ENCODE peak calls at places on chromosomes 3 and 15, in six cellular contexts. R is HepG2, T is HCT116, I is SK-N-SH, S is GM12878, N is H1. F is an unnamed sample.

GRCh38 chr3:126025116-126025729 is 56.2 kb downstream of the ROPN1B start:
- DNase-seq in T (no peak), I (no peak), R (no peak), S (no peak), N (peak), F (no peak)

GRCh38 chr3:52400275-52400793 is 44.6 kb downstream of the SEMA3G start:
- DNase-seq in T (no peak), I (no peak), S (no peak), N (no peak), R (no peak), F (no peak)

GRCh38 chr3:171028025-171028778 is 1.7 kb upstream of the SLC2A2 start:
- DNase-seq in S (no peak), T (no peak), I (peak), R (peak), N (peak), F (no peak)

GRCh38 chr3:173622156-173622555 is 224.6 kb downstream of the NLGN1 start:
- DNase-seq in I (no peak), T (no peak), S (no peak), N (no peak), R (no peak), F (peak)

GRCh38 chr15:61584410-61584809 is 355.3 kb upstream of the RORA start:
- DNase-seq in T (no peak), I (no peak), R (no peak), N (no peak), S (no peak), F (no peak)

GRCh38 chr3:28948685-28949084 is 332.2 kb upstream of the RBMS3 start:
- DNase-seq in I (no peak), T (no peak), R (no peak), N (no peak), S (no peak), F (no peak)

GRCh38 chr15:76776480-76776879 is 128.7 kb downstream of the SCAPER start:
- DNase-seq in T (no peak), I (no peak), R (no peak), S (no peak), N (no peak), F (no peak)

GRCh38 chr3:127053979-127054378 is 71.1 kb downstream of the PLXNA1 start:
- DNase-seq in R (no peak), S (no peak), T (no peak), N (no peak), I (no peak), F (no peak)

GRCh38 chr3:46812237-46812791 is 50.9 kb downstream of the MYL3 start:
- DNase-seq in T (no peak), R (no peak), N (peak), S (no peak), I (peak), F (no peak)

GRCh38 chr3:144107923-144108322 is 136.3 kb downstream of the DIPK2A start:
- DNase-seq in S (no peak), N (no peak), I (no peak), R (no peak), T (no peak), F (no peak)

GRCh38 chr15:69956417-69956816 is 141.3 kb downstream of the TLE3 start:
- DNase-seq in I (no peak), S (no peak), T (no peak), N (no peak), R (no peak), F (no peak)

DNA sequence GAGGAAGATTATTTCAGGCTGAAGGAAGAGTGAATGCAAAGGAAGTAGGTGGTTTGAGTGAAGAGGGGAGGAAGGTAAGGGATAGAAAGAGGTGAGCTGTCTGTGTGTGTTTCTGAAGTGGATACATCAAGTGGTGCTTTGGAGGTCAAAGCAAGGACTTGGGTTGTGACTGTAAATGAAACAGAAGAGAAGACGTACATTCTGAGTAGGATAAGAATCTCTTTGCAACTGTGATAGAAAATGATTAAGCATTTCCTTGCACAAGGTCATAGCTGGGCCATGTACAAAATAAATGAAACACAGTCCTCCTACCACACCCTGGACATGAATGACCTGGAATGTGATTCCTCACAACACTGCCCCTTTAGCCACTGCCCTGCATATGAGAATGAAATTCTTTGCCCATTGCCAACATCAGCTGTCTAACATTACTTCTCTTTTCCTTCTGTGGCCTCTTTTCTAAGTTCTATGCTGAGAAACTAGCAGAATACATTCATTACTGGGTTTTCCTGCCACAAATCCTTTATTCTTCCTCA is 28.3 kb upstream of the MINDY4B start:
- DNase-seq in N (no peak), I (no peak), T (no peak), S (no peak), R (no peak), F (no peak)
- H3K4me3 ChIP-seq in N (no peak), I (no peak), T (no peak), S (no peak), R (no peak), F (no peak)

DNA sequence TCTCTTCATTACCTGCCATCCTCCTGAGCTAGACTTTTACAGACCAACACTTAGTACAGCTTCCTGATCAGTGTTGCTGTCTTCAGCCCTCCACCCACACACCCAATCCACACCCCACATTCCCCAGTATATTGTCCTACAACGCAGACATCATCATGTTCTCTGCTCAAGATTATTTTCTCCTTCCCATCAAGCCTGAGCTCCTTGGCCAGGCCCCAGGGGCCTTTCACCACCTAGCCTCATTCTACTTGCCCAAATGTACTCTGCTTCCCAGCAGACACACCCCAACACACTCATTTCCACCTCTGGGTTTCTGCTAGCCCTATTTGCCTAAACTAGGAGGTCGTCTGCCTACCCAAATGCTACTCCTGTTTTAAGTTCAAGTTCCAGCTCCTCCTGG is 37.0 kb downstream of the DAPK2 start:
- DNase-seq in S (no peak), T (no peak), N (no peak), I (no peak), R (no peak), F (no peak)
- H3K9ac ChIP-seq in S (peak), T (no peak), N (no peak), I (no peak), R (no peak), F (no peak)

GRCh38 chr15:83694538-83694937 is 40.6 kb downstream of the ADAMTSL3 start:
- DNase-seq in N (no peak), T (no peak), I (no peak), R (no peak), S (no peak), F (no peak)

GRCh38 chr15:83695246-83695645 is 41.3 kb downstream of the ADAMTSL3 start:
- DNase-seq in I (no peak), S (no peak), R (no peak), N (no peak), T (no peak), F (no peak)

GRCh38 chr15:83694030-83694429 is 40.1 kb downstream of the ADAMTSL3 start:
- DNase-seq in S (no peak), I (no peak), R (no peak), N (peak), T (no peak), F (no peak)

GRCh38 chr15:83695901-83696425 is 42.0 kb downstream of the ADAMTSL3 start:
- DNase-seq in R (no peak), I (no peak), N (no peak), S (no peak), T (no peak), F (no peak)

DNA sequence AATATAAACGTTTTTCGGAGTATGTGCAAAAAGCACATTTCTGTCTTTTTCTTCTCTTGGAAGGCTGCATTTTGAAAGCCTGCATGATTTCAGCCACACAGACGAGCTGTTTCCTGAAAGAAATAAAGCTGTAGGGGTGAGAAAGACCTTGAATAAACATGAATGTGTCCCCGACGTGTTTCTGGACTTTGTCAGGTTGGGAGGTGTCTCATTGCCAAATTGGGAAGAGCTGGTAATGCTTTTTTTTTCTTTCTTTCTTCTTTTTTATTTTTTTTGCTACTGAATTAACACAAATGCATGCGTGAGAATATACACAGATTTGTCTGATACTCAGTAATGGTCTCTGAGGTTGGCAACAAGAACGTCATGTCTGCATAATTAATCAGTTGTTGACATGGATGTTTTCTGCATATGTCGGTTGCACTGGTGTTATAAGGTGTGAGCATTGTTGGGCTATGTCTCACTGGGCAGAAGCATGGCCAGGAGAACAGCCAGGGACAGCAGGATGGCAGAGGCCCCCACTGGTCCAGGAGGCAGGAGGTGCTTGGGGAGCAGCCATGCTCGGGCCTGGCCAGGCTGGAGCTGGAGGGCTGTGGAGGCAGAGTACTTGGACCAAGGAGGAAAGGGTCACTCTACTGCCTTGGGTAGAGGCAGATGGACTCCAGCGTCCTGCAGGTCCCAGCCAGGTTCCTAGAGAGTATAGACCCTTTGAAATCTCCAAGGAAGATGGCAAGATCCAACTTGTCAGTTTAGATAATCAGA is 39.1 kb downstream of the ADAMTSL3 start:
- DNase-seq in T (no peak), I (no peak), S (no peak), R (no peak), N (no peak), F (no peak)
- TF ChIP-seq POLR2AphosphoS5 in T (no peak), I (no peak), S (no peak), R (no peak), N (no peak), F (no peak)

GRCh38 chr3:156297582-156297981 is 177.2 kb downstream of the KCNAB1 start:
- DNase-seq in R (no peak), T (no peak), N (no peak), I (no peak), S (no peak), F (no peak)

GRCh38 chr3:156298014-156298413 is 177.6 kb downstream of the KCNAB1 start:
- DNase-seq in R (no peak), T (no peak), S (no peak), I (no peak), N (no peak), F (no peak)

GRCh38 chr3:156291269-156292123 is 171.1 kb downstream of the KCNAB1 start:
- DNase-seq in T (no peak), S (no peak), N (peak), I (peak), R (no peak), F (no peak)

GRCh38 chr3:156290917-156291268 is 170.5 kb downstream of the KCNAB1 start:
- DNase-seq in I (no peak), S (no peak), N (no peak), R (no peak), T (no peak), F (no peak)

GRCh38 chr3:156293566-156293965 is 173.2 kb downstream of the KCNAB1 start:
- DNase-seq in I (no peak), T (no peak), R (no peak), S (no peak), N (no peak), F (no peak)
- H3K4me3 ChIP-seq in I (peak), T (no peak), R (no peak), S (no peak), N (no peak), F (no peak)

DNA sequence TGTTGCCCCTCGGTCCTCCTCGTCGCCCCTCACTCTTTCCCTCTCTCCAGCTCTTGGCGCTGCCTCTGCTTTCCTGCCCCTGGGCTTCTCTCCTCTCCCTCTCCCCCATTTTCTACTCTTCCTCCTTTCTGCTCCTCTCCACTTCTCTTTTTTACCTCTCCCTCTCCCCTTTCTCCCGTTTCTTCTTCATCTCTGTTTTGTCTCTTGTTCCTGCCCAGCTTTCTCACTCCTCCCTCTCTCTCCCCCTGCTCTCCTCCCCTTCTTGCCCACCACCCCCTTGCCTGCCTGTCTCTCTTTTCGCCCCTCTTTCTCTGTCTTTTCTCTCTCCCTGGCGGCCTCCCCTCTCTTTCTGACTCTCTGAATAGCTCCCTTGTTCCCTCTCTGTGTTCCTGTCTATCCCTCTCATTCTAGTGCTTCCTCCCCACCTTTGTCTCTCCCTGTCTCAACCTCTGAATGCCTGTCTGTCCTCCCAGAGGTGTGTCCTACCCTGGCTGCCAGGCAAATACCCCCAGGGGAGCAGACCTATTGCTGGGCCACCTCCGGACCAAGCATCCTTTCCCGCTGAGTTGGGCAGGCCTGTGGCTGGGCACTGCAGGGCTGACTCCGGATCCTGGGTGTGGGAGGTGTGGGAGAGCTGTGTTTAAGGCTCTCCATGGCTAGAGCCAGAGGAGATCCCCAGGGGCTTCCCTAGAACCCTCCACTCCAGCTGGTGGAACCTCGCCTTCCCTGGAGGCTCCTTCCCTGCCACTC is 41.0 kb downstream of the EPHB3 start:
- DNase-seq in S (no peak), R (no peak), N (peak), T (no peak), I (peak), F (no peak)
- H3K9ac ChIP-seq in S (no peak), R (no peak), N (no peak), T (no peak), I (no peak), F (no peak)

GRCh38 chr3:70264122-70264780 is 48.2 kb downstream of the MDFIC2 start:
- DNase-seq in N (no peak), T (no peak), I (no peak), S (no peak), R (peak), F (no peak)

GRCh38 chr3:70256566-70256965 is 55.9 kb downstream of the MDFIC2 start:
- DNase-seq in R (no peak), T (no peak), S (no peak), N (no peak), I (no peak), F (no peak)

DNA sequence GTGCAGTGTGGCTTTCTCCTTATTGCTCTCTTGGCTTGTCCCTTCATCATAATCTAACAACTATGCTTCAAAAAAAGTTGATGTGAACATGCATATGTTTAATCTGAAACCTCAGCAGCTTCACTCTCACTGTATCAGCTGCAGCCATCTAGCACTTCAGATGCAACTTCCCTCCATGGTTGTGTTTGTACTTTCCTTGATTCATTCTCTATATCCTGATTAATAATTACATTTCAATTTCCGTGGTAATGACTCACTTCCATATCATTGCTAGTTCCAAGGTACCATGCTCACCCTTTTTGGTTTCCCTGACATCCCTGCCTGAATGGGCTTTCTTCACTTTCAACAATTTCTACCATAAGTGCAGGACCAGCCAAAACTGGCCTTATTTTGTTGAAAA is 51.2 kb downstream of the MDFIC2 start:
- DNase-seq in T (no peak), I (no peak), S (no peak), R (no peak), N (no peak), F (no peak)
- TF ChIP-seq POLR2AphosphoS5 in T (no peak), I (no peak), S (no peak), R (no peak), N (no peak), F (no peak)

DNA sequence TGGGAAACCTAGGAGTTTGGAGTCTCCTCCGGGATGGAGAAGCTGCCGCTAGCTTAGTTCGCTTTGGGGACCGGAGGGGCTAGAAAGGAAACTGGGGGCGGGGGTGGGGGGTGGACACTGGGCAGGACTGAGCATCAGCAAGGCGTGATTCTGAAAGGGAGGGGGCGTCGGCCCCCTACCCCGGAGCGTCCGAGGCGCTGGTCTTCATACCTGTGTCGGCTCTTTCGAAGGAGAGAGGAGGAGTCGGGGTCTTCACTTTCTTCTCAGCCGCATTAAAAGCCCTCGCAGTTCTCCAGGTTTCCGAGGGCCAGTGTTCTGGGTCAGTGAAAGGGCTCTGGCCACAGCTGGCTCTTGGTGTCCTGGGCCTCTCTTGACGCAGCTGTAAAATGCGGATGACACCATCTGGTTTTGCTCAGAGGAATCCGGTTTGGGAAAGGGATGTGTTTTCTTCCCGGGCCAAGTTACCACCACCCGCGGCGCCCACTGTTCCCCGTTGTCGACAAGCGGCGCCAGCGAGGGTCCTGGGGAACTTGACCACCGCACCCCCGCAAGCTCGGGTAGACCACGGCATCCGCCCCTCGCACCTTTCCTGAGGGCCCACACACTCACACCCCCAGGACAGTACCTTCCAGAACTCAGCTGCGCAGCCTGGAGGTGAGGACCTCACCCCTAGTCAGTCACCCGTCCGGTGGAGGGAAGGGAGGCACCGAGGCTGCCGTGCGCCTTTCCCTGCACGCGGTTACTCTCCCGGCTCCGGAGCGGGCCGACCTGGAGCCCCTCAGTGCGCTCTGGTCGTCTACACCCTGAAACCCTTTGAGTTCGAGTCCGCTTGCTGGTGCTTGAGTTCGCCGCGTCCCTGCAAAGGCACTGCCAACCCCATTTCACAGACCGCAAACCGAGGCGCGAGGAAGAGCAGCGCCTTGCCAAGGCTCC is 660 bp downstream of the CCK start:
- DNase-seq in I (peak), S (no peak), T (no peak), N (no peak), R (no peak), F (no peak)
- H3K4me3 ChIP-seq in I (no peak), S (no peak), T (no peak), N (no peak), R (no peak), F (peak)

DNA sequence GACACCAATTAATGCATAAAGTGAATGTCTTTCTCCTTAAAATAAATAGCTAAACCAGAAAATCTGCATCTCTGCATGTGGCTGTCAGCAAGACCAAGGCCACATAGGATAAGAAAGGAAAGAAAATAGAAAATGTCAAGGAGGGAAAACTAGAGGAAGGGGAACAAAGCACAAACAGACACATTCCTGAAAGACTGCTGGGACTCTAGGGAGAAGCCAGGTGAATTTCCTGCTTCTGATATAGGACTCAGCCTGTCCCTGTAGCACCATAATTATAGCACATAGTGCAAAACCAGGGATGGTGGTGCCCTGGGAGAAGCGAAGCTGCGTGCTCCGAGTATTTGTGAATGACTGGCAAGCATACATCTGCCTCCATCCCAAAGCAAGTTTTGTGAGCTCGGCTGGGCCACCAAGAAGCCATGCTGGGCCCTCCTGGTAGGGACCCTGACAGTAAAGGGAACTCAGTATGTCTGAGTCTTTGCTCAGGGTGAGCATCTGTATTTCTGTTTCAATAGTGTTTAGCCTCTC is 14.2 kb downstream of the FSTL1 start:
- DNase-seq in S (no peak), R (no peak), I (no peak), N (no peak), T (no peak), F (no peak)
- H3K9ac ChIP-seq in S (no peak), R (no peak), I (peak), N (no peak), T (no peak), F (no peak)